ENCODE peak calls at places on chromosomes 4 and X, in five cellular contexts. L, R, V, Q and T are unnamed samples.
A peak's percentile ranks its signal among the peaks of the same experiment; 100 is the strongest.

GRCh38 chr4:169492436-169493163 is 119.8 kb downstream of the NEK1 start:
- DNase-seq in Q (peak; percentile 33), V (peak; percentile 13), L (peak; percentile 21), R (peak; percentile 47), T (peak; percentile 55)

GRCh38 chr4:51884055-51884454 is 41.1 kb downstream of the DCUN1D4 start:
- DNase-seq in L (no peak), R (no peak), V (no peak), Q (no peak), T (no peak)

GRCh38 chr4:143391895-143392294 is 55.2 kb downstream of the GAB1 start:
- DNase-seq in Q (no peak), V (no peak), R (no peak), L (no peak), T (peak; percentile 72)

GRCh38 chrX:68894142-68894512 is 65.3 kb downstream of the EFNB1 start:
- DNase-seq in V (no peak), Q (peak; percentile 57), L (no peak), R (no peak), T (no peak)

GRCh38 chr4:82765134-82765533 is 33.5 kb downstream of the SCD5 start:
- DNase-seq in Q (no peak), R (no peak), L (no peak), V (no peak), T (no peak)

GRCh38 chr4:171017596-171017995 is 795.6 kb upstream of the GALNTL6 start:
- DNase-seq in V (no peak), L (peak; percentile 2), Q (no peak), R (no peak), T (no peak)

GRCh38 chr4:71449040-71449439 is 110.2 kb downstream of the SLC4A4 start:
- DNase-seq in V (no peak), L (no peak), R (no peak), Q (no peak), T (no peak)

GRCh38 chrX:20454117-20454516 is 187.4 kb upstream of the RPS6KA3 start:
- DNase-seq in L (no peak), Q (no peak), R (no peak), V (no peak), T (peak; percentile 54)

GRCh38 chr4:39712819-39713607 is 15.1 kb downstream of the UBE2K start:
- DNase-seq in V (no peak), L (no peak), R (no peak), Q (no peak), T (no peak)

GRCh38 chr4:120009731-120010130 is 56.9 kb downstream of the MAD2L1 start:
- DNase-seq in Q (no peak), V (no peak), L (peak; percentile 69), R (no peak), T (peak; percentile 68)

GRCh38 chr4:148116971-148117370 is 325.2 kb downstream of the NR3C2 start:
- DNase-seq in V (no peak), Q (no peak), L (peak; percentile 30), R (no peak), T (no peak)

GRCh38 chrX:71941771-71942170 is 31.1 kb downstream of the NHSL2 start:
- DNase-seq in Q (no peak), R (no peak), V (no peak), L (no peak), T (peak; percentile 74)

GRCh38 chr4:75584067-75584466 is 28.2 kb downstream of the ODAPH start:
- DNase-seq in Q (no peak), V (no peak), L (no peak), R (no peak), T (peak; percentile 7)

GRCh38 chr4:122976111-122976510 is 53.7 kb upstream of the NUDT6 start:
- DNase-seq in V (no peak), Q (no peak), R (no peak), L (no peak), T (no peak)

GRCh38 chr4:38803833-38804653 is 548 bp downstream of the TLR1 start:
- DNase-seq in Q (no peak), L (no peak), R (no peak), V (peak; percentile 99), T (no peak)

GRCh38 chr4:146647615-146648383 is 9.1 kb downstream of the POU4F2 start:
- DNase-seq in Q (peak; percentile 37), V (no peak), R (peak; percentile 62), L (no peak), T (no peak)

GRCh38 chr4:106595906-106596305 is 227.3 kb upstream of the GIMD1 start:
- DNase-seq in R (no peak), L (peak; percentile 51), V (no peak), Q (no peak), T (peak; percentile 20)

GRCh38 chrX:50770702-50771101 is 43.3 kb downstream of the SHROOM4 start:
- DNase-seq in R (no peak), Q (no peak), L (peak; percentile 5), V (no peak), T (peak; percentile 37)

GRCh38 chrX:154486396-154487207 is at the start of gene UBL4A:
- DNase-seq in R (peak; percentile 47), V (no peak), Q (peak; percentile 86), L (peak; percentile 22), T (no peak)

GRCh38 chr4:152014280-152014679 is 253.5 kb upstream of the GATB start:
- DNase-seq in Q (no peak), R (no peak), V (peak; percentile 55), L (no peak), T (no peak)

GRCh38 chrX:45758319-45758718 is 557.6 kb upstream of the DIPK2B start:
- DNase-seq in R (no peak), L (peak; percentile 89), Q (no peak), V (peak; percentile 61), T (peak; percentile 84)

GRCh38 chrX:120999413-120999812 is 13.9 kb upstream of the CT47A1 start:
- DNase-seq in L (no peak), R (no peak), Q (no peak), V (no peak), T (no peak)

GRCh38 chr4:140233811-140234696 is 80.1 kb upstream of the MAML3 start:
- DNase-seq in R (no peak), Q (no peak), L (no peak), V (no peak), T (peak; percentile 91)

GRCh38 chr4:177902386-177902785 is 460.1 kb upstream of the AGA start:
- DNase-seq in V (no peak), L (no peak), R (no peak), Q (no peak), T (no peak)

GRCh38 chr4:109266891-109267290 is 35.6 kb downstream of the COL25A1 start:
- DNase-seq in L (no peak), V (no peak), R (no peak), Q (no peak), T (no peak)

GRCh38 chrX:82141942-82142341 is 940.0 kb downstream of the SH3BGRL start:
- DNase-seq in R (no peak), Q (no peak), V (no peak), L (no peak), T (no peak)

GRCh38 chr4:85419103-85419502 is 55.8 kb upstream of the ARHGAP24 start:
- DNase-seq in V (no peak), L (no peak), Q (no peak), R (no peak), T (no peak)

GRCh38 chrX:1172496-1172895 is 40.0 kb downstream of the CRLF2 start:
- DNase-seq in R (no peak), L (no peak), V (no peak), Q (no peak), T (no peak)

GRCh38 chr4:182074842-182075241 is 168.4 kb upstream of the TENM3 start:
- DNase-seq in L (no peak), R (no peak), Q (no peak), V (no peak), T (peak; percentile 19)

GRCh38 chr4:41460641-41461040 is 77.3 kb upstream of the LIMCH1 start:
- DNase-seq in R (no peak), V (no peak), Q (no peak), L (no peak), T (no peak)

GRCh38 chr4:164906368-164906767 is 29.4 kb downstream of the APELA start:
- DNase-seq in Q (no peak), L (no peak), V (no peak), R (no peak), T (no peak)

GRCh38 chr4:5884804-5885203 is 8.1 kb downstream of the CRMP1 start:
- DNase-seq in L (no peak), R (no peak), V (no peak), Q (no peak), T (no peak)

GRCh38 chr4:6235012-6235411 is 34.6 kb upstream of the WFS1 start:
- DNase-seq in V (no peak), L (no peak), R (no peak), Q (no peak), T (no peak)

GRCh38 chrX:31580227-31580626 is 508.4 kb upstream of the FTHL17 start:
- DNase-seq in L (no peak), Q (no peak), R (no peak), V (no peak), T (no peak)

GRCh38 chrX:103727115-103727514 is 16.4 kb downstream of the TMEM31 start:
- DNase-seq in L (no peak), R (no peak), Q (no peak), V (no peak), T (no peak)

GRCh38 chr4:140222175-140222574 is 68.2 kb upstream of the MAML3 start:
- DNase-seq in L (peak; percentile 60), Q (no peak), R (no peak), V (no peak), T (peak; percentile 52)

GRCh38 chrX:129961180-129962083 is 21.0 kb upstream of the BCORL1 start:
- DNase-seq in R (peak; percentile 82), V (peak; percentile 17), L (peak; percentile 44), Q (no peak), T (peak; percentile 20)
- H2AFZ ChIP-seq in R (no peak overlapping the region), V (peak overlapping the region; percentile 67), L (peak overlapping the region; percentile 15), Q (peak overlapping the region; percentile 59), T (no peak overlapping the region)

GRCh38 chrX:65502618-65503017 is 32.0 kb downstream of the LAS1L start:
- DNase-seq in L (no peak), Q (no peak), R (no peak), V (no peak), T (no peak)
- H2AFZ ChIP-seq in L (no peak overlapping the region), Q (no peak overlapping the region), R (no peak overlapping the region), V (no peak overlapping the region), T (no peak overlapping the region)

DNA sequence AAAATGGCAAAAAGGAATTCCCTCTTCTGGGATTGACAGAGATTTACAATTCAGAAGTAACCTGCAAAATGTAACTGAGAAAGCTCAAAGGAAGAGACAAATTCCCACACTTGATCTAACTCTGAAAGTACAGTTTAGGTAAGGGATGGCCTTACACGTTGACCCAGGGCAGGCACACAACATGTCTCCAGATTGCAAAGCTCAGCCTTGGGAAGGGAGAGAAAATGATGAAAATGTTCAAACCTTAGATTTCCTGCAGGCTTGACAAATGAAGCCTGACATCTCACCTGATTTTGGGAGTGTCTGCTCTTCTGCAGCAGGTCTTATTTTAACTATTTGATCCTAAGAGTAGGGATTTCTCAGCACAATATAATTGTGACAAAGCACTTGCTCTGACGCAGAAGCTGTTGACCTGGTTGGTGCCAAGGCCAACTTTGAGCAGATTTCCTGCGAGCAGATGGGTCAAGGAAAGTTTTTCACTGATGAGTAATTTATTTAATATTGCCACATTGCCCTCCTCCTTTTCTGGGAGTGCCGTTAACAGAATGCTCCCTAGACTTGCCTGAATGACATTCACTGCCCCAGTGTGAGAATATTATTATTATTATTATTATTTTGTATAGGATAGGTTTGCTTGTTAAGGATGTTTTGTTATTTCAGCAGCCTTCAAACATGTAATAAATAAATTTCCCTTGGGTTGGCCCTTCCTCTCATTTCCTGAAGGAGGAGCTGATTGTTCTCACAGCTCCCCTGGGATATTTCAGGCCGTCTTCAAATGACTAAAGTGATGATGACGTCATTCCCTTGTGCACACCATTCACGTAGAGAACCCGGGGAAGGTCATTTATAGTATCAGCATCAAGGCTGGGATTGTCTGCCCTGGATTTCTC is 157.1 kb downstream of the VEGFC start:
- DNase-seq in V (no peak), R (no peak), L (peak; percentile 91), Q (no peak), T (peak; percentile 86)
- H2AFZ ChIP-seq in V (no peak overlapping the region), R (no peak overlapping the region), L (peak overlapping the region; percentile 46), Q (peak overlapping the region; percentile 13), T (no peak overlapping the region)

GRCh38 chr4:100986360-100986868 is 360.9 kb downstream of the PPP3CA start:
- DNase-seq in V (no peak), R (peak; percentile 62), Q (no peak), L (no peak), T (peak; percentile 8)
- H2AFZ ChIP-seq in V (no peak overlapping the region), R (no peak overlapping the region), Q (no peak overlapping the region), L (peak overlapping the region; percentile 77), T (no peak overlapping the region)